ENCODE peak calls at places on chromosomes 12 and 14, in five cellular contexts. Y, G, Z, R and M are unnamed samples.

GRCh38 chr14:61582815-61583214 is 112.5 kb upstream of the HIF1A start:
- DNase-seq in R (no peak), Y (no peak), Z (no peak), G (no peak), M (no peak)

GRCh38 chr14:93091666-93092065 is 24.1 kb downstream of the ITPK1 start:
- DNase-seq in R (no peak), G (no peak), Z (no peak), Y (no peak), M (no peak)

GRCh38 chr12:20492251-20492728 is 124.0 kb downstream of the PDE3A start:
- DNase-seq in Y (no peak), G (no peak), Z (no peak), R (no peak), M (no peak)

GRCh38 chr12:109304485-109304884 is 4.6 kb downstream of the FOXN4 start:
- DNase-seq in G (no peak), Z (no peak), Y (no peak), R (no peak), M (no peak)

GRCh38 chr12:1575287-1575798 is 19.0 kb downstream of the FBXL14 start:
- DNase-seq in G (no peak), Z (no peak), R (no peak), Y (no peak), M (no peak)

GRCh38 chr12:127192391-127192790 is 1074.6 kb upstream of the TMEM132C start:
- DNase-seq in R (no peak), Y (no peak), G (no peak), Z (no peak), M (no peak)

GRCh38 chr12:112381421-112381897 is 772 bp downstream of the HECTD4 start:
- DNase-seq in Y (no peak), G (peak; percentile 49), R (no peak), Z (no peak), M (no peak)

GRCh38 chr12:72901685-72902084 is 629.5 kb downstream of the TRHDE start:
- DNase-seq in Z (no peak), G (no peak), R (no peak), Y (no peak), M (no peak)

GRCh38 chr12:77382096-77382742 is 316.9 kb upstream of the E2F7 start:
- DNase-seq in Z (no peak), G (no peak), Y (no peak), R (no peak), M (no peak)

GRCh38 chr14:61178226-61179060 is 102.7 kb downstream of the TMEM30B start:
- DNase-seq in Z (no peak), Y (no peak), G (peak; percentile 83), R (no peak), M (no peak)

GRCh38 chr12:57738661-57739237 is at the start of gene AGAP2:
- DNase-seq in Z (no peak), Y (no peak), G (no peak), R (peak; percentile 48), M (no peak)